ENCODE peak calls at places on chromosomes 7 and 10, in seven cellular contexts. F is HCT116, D is H1, W is GM23338, H is endothelial cell of umbilical vein, Z is GM12878, U is K562. A is an unnamed sample.

GRCh38 chr10:83983578-83984255 is 155.6 kb upstream of the GHITM start:
- DNase-seq in W (peak), Z (no peak), D (no peak), F (peak), H (peak), U (peak), A (no peak)

GRCh38 chr10:103619424-103620356 is 126.2 kb downstream of the NEURL1 start:
- DNase-seq in D (no peak), F (no peak), U (peak), Z (no peak), W (no peak), H (no peak), A (no peak)

GRCh38 chr7:39035156-39035555 is 57.4 kb downstream of the POU6F2 start:
- DNase-seq in Z (no peak), H (no peak), F (no peak), D (no peak), W (peak), U (no peak), A (no peak)

GRCh38 chr10:74231375-74231774 is 80.4 kb downstream of the ADK start:
- DNase-seq in D (no peak), U (no peak), Z (no peak), H (peak), W (no peak), F (no peak), A (no peak)

GRCh38 chr10:31669367-31669766 is 259.3 kb downstream of the ARHGAP12 start:
- DNase-seq in U (no peak), D (no peak), Z (no peak), H (no peak), W (no peak), F (no peak), A (peak)

GRCh38 chr7:128459394-128459878 is 3.8 kb downstream of the HILPDA start:
- DNase-seq in H (peak), Z (peak), F (peak), U (peak), D (no peak), W (peak), A (no peak)

GRCh38 chr7:114086491-114086905 is 167.7 kb upstream of the PPP1R3A start:
- DNase-seq in D (no peak), W (peak), H (no peak), U (no peak), Z (no peak), F (no peak), A (no peak)

GRCh38 chr10:22042557-22043326 is 39.2 kb upstream of the DNAJC1 start:
- DNase-seq in W (peak), H (no peak), F (peak), D (peak), Z (no peak), U (peak), A (no peak)

GRCh38 chr7:16698200-16698910 is 52.4 kb downstream of the BZW2 start:
- DNase-seq in F (no peak), W (no peak), Z (no peak), U (no peak), H (no peak), D (no peak), A (no peak)

GRCh38 chr7:158754746-158755444 is 50.3 kb upstream of the NCAPG2 start:
- DNase-seq in H (peak), U (no peak), Z (no peak), W (no peak), F (no peak), D (no peak), A (no peak)

GRCh38 chr10:86108696-86109095 is 257.9 kb downstream of the GRID1 start:
- DNase-seq in Z (no peak), H (no peak), W (no peak), U (no peak), F (no peak), D (no peak), A (no peak)

GRCh38 chr10:72351479-72351878 is 3.2 kb downstream of the DNAJB12 start:
- DNase-seq in Z (no peak), W (no peak), U (no peak), H (no peak), D (no peak), F (no peak), A (no peak)

GRCh38 chr7:137932881-137933269 is 69.0 kb downstream of the CREB3L2 start:
- DNase-seq in H (peak), F (no peak), U (no peak), W (no peak), Z (no peak), D (no peak), A (peak)

GRCh38 chr10:110918633-110919348 is at the start of gene BBIP1:
- DNase-seq in U (no peak), H (peak), Z (peak), W (no peak), D (peak), F (peak), A (peak)

GRCh38 chr7:86667732-86668131 is 24.0 kb downstream of the GRM3 start:
- DNase-seq in F (peak), U (no peak), H (no peak), Z (no peak), D (no peak), W (peak), A (no peak)

GRCh38 chr10:3400368-3400767 is 227.8 kb upstream of the PITRM1 start:
- DNase-seq in D (no peak), U (no peak), W (no peak), H (peak), F (no peak), Z (no peak), A (no peak)

GRCh38 chr7:521221-522070 is 1.8 kb upstream of the PDGFA start:
- DNase-seq in W (no peak), U (peak), D (no peak), Z (no peak), F (no peak), H (peak), A (no peak)

GRCh38 chr7:1121886-1122831 is 34.2 kb downstream of the GPER1 start:
- DNase-seq in W (no peak), F (no peak), Z (no peak), H (no peak), U (no peak), D (no peak), A (no peak)

GRCh38 chr7:91212592-91212991 is 51.6 kb upstream of the FZD1 start:
- DNase-seq in W (no peak), D (no peak), H (no peak), U (no peak), F (no peak), Z (no peak), A (no peak)

GRCh38 chr7:139106959-139107358 is 2.6 kb downstream of the ZC3HAV1 start:
- DNase-seq in D (no peak), H (no peak), W (no peak), Z (no peak), F (no peak), U (no peak), A (no peak)

GRCh38 chr10:30751678-30752331 is 122.3 kb upstream of the LYZL2 start:
- DNase-seq in W (peak), U (peak), H (peak), F (peak), D (peak), Z (peak), A (no peak)

GRCh38 chr10:5198386-5198785 is 1.7 kb downstream of the AKR1C4 start:
- DNase-seq in F (no peak), D (no peak), U (no peak), Z (no peak), H (no peak), W (no peak), A (no peak)

GRCh38 chr10:130807721-130808120 is 503.8 kb downstream of the TCERG1L start:
- DNase-seq in U (no peak), F (no peak), W (no peak), H (no peak), D (no peak), Z (no peak), A (no peak)

GRCh38 chr10:92087750-92088395 is 164.3 kb downstream of the BTAF1 start:
- DNase-seq in F (peak), U (peak), D (peak), H (peak), W (peak), Z (peak), A (no peak)

GRCh38 chr10:124003070-124003419 is 90.4 kb downstream of the CHST15 start:
- DNase-seq in W (no peak), F (no peak), D (no peak), U (no peak), Z (no peak), H (no peak), A (no peak)

GRCh38 chr7:117281562-117281961 is 41.3 kb downstream of the WNT2 start:
- DNase-seq in Z (no peak), U (no peak), H (no peak), W (no peak), D (no peak), F (no peak), A (no peak)

GRCh38 chr10:47104786-47105385 is 193.7 kb downstream of the PTPN20 start:
- DNase-seq in F (no peak), W (no peak), Z (no peak), U (no peak), H (no peak), D (no peak), A (no peak)

DNA sequence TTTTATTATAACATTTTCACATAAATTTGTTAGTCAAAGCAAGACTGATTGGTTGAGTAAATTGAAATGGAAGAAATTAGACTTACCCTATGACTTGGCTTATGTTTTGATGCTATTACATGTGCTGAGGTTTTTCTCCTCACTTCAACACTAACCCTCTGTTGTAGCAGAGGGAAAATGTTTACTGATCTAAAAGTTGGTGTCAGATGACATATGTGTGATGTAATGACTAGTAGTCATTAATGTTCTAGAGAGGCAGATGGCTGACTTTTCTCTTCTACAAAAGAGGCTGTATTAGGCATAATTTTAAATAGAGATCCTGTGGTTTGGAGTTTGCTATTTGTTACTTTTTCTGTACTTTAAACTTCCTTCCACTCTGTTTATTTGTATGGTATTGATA is 266.0 kb downstream of the BBS9 start:
- DNase-seq in W (no peak), F (no peak), D (no peak), U (no peak), H (no peak), Z (no peak), A (no peak)
- TF ChIP-seq POLR2AphosphoS5 in W (no peak), F (no peak), D (no peak), U (no peak), H (no peak), Z (no peak), A (no peak)

GRCh38 chr7:156479596-156479995 is 161.0 kb upstream of the RNF32 start:
- DNase-seq in W (no peak), Z (no peak), U (no peak), H (no peak), F (no peak), D (no peak), A (no peak)
- H3K4me3 ChIP-seq in W (no peak), Z (no peak), U (no peak), H (no peak), F (no peak), D (no peak), A (no peak)

GRCh38 chr7:101179117-101179779 is 845 bp downstream of the NAT16 start:
- DNase-seq in W (peak), D (no peak), H (no peak), F (no peak), U (peak), Z (no peak), A (no peak)

GRCh38 chr7:101175664-101176063 is 4.4 kb downstream of the NAT16 start:
- DNase-seq in D (no peak), U (no peak), F (no peak), W (no peak), Z (no peak), H (no peak), A (no peak)

GRCh38 chr7:101185258-101185839 is 5.3 kb upstream of the NAT16 start:
- DNase-seq in U (peak), H (no peak), W (no peak), Z (no peak), D (no peak), F (no peak), A (no peak)

GRCh38 chr7:101177644-101178043 is 2.4 kb downstream of the NAT16 start:
- DNase-seq in D (no peak), W (no peak), Z (no peak), H (no peak), F (no peak), U (no peak), A (no peak)

GRCh38 chr7:101179780-101180755 is at the start of gene NAT16:
- DNase-seq in H (no peak), Z (no peak), F (no peak), U (peak), D (no peak), W (peak), A (no peak)
- TF ChIP-seq EZH2 in H (peak), Z (no peak), F (no peak), U (no peak), D (peak), W (peak), A (no peak)

DNA sequence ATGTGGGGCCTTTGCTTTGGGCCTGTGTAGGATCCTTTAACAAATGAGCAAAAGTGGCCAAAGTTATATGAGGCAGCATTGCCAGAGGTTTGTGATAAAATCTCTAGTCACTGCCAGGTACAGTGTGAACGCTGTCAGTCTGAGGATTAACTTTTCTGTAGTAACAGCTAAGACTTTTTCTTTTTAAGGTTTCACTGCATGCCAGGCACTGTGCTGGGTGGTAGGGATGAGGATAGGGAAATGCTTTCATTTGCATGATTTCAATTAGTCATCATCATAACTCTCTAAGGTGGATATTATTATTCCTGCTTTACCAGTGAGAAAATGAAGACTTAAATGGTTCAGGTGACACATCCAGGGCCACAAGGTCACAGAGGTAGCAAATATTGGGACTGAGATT is 79.7 kb upstream of the BMPER start:
- DNase-seq in F (no peak), H (no peak), D (no peak), W (no peak), U (no peak), Z (no peak), A (no peak)
- TF ChIP-seq POLR2AphosphoS5 in F (no peak), H (no peak), D (no peak), W (no peak), U (no peak), Z (no peak), A (no peak)

GRCh38 chr10:131982796-131983195 is 1.1 kb upstream of the BNIP3 start:
- DNase-seq in W (peak), U (no peak), F (no peak), H (no peak), D (no peak), Z (no peak), A (no peak)
- H3K4me3 ChIP-seq in W (peak), U (peak), F (no peak), H (no peak), D (peak), Z (peak), A (peak)

A was measured in SK-N-MC.